ENCODE peak calls at places on chromosomes 12 and 14, in six cellular contexts. M is body of pancreas; C is Peyer's patch; G is small intestine; Y is CD8-positive, alpha-beta T cell; J is cardiac muscle cell. L is an unnamed sample.

GRCh38 chr14:82067221-82067620 is 533.6 kb upstream of the SEL1L start:
- DNase-seq in M (no peak), C (no peak), G (no peak), Y (no peak), J (peak; percentile 22), L (no peak)

GRCh38 chr12:124916370-124917134 is 2.1 kb upstream of the UBC start:
- DNase-seq in M (peak; percentile 87), C (no peak), G (peak; percentile 96), Y (no peak), J (no peak), L (peak; percentile 72)

GRCh38 chr12:132847363-132848356 is 19.0 kb upstream of the GOLGA3 start:
- DNase-seq in M (no peak), C (no peak), G (no peak), Y (peak; percentile 13), J (no peak), L (no peak)

GRCh38 chr12:27164330-27165045 is 79.6 kb upstream of the STK38L start:
- DNase-seq in M (no peak), C (no peak), G (no peak), Y (no peak), J (no peak), L (no peak)

GRCh38 chr14:65772901-65773574 is 360.5 kb downstream of the FUT8 start:
- DNase-seq in M (no peak), C (no peak), G (peak; percentile 91), Y (no peak), J (no peak), L (no peak)

GRCh38 chr12:76586764-76587395 is 27.3 kb upstream of the OSBPL8 start:
- DNase-seq in M (no peak), C (peak; percentile 24), G (peak; percentile 25), Y (no peak), J (peak; percentile 38), L (peak; percentile 41)

GRCh38 chr12:33223956-33224355 is 215.7 kb downstream of the SYT10 start:
- DNase-seq in M (no peak), C (no peak), G (no peak), Y (no peak), J (no peak), L (no peak)

GRCh38 chr12:69932154-69932553 is 107.1 kb downstream of the MYRFL start:
- DNase-seq in M (no peak), C (no peak), G (no peak), Y (no peak), J (no peak), L (no peak)

GRCh38 chr12:115227137-115227615 is 543.2 kb upstream of the TBX3 start:
- DNase-seq in M (no peak), C (no peak), G (peak; percentile 43), Y (no peak), J (peak; percentile 36), L (no peak)

GRCh38 chr14:53711205-53711604 is 245.4 kb downstream of the BMP4 start:
- DNase-seq in M (no peak), C (no peak), G (no peak), Y (no peak), J (no peak), L (no peak)

GRCh38 chr12:108039794-108040193 is 89.3 kb upstream of the WSCD2 start:
- DNase-seq in M (no peak), C (no peak), G (no peak), Y (no peak), J (no peak), L (no peak)

GRCh38 chr12:66279127-66279712 is 23.1 kb upstream of the HELB start:
- DNase-seq in M (no peak), C (no peak), G (peak; percentile 18), Y (peak; percentile 18), J (peak; percentile 49), L (no peak)

GRCh38 chr14:91364524-91365270 is 52.9 kb downstream of the CCDC88C start:
- DNase-seq in M (no peak), C (no peak), G (no peak), Y (no peak), J (no peak), L (no peak)
- H3K4me1 ChIP-seq in M (peaks cover 18% of the 10 kb centered on the region), C (peaks cover 29% of the 10 kb centered on the region), G (no peaks in the 10 kb centered on the region), Y (peaks cover 91% of the 10 kb centered on the region), J (no peaks in the 10 kb centered on the region), L (no peaks in the 10 kb centered on the region)

DNA sequence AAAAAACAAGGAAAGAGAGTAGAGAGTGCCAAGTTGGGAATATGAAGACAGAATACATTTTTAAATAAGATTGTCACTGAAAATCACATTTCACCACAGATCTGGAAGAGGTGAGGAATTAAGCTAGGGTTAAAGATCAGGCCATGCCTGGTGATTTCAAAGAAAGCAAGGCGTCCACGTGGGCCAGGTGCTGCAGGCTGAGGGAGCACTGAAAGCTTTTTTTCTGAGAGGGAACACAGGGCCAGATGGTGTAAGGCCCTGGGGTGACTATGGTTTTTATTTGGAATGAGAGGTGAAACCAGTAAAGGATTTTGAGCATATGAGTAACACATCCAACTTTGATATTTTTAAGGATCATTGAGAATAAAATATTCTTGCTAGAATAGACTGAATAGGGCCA is 20.9 kb downstream of the SYT1 start:
- DNase-seq in M (no peak), C (no peak), G (no peak), Y (no peak), J (no peak), L (no peak)
- H3K4me3 ChIP-seq in M (no peak overlapping the region), C (no peak overlapping the region), G (no peak overlapping the region), Y (no peak overlapping the region), J (no peak overlapping the region), L (no peak overlapping the region)

DNA sequence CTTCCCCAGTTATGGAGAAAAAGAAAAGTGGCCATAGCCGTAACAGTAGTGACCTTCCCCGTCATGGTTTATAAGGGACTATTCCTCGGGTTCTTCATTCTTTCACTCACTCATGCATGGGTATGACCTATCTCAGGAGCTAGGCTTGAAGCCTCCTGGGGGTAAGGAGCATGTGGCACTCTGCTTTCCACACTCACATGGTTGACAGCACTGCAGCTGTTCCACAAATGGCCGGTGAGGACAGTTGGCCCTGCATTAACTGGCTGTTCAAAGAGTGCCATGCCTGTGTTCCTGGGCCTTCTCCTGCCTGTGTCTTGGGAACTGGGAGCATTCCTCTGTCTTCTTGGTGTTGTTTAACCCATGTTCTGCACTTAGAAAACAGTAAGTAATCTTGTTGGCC is 66.2 kb upstream of the PNMA1 start:
- DNase-seq in M (no peak), C (no peak), G (no peak), Y (no peak), J (no peak), L (no peak)
- H3K4me1 ChIP-seq in M (peaks cover 44% of the 10 kb centered on the region), C (peaks cover 22% of the 10 kb centered on the region), G (peaks cover 23% of the 10 kb centered on the region), Y (peaks cover 61% of the 10 kb centered on the region), J (peaks cover 33% of the 10 kb centered on the region), L (peaks cover 22% of the 10 kb centered on the region)

DNA sequence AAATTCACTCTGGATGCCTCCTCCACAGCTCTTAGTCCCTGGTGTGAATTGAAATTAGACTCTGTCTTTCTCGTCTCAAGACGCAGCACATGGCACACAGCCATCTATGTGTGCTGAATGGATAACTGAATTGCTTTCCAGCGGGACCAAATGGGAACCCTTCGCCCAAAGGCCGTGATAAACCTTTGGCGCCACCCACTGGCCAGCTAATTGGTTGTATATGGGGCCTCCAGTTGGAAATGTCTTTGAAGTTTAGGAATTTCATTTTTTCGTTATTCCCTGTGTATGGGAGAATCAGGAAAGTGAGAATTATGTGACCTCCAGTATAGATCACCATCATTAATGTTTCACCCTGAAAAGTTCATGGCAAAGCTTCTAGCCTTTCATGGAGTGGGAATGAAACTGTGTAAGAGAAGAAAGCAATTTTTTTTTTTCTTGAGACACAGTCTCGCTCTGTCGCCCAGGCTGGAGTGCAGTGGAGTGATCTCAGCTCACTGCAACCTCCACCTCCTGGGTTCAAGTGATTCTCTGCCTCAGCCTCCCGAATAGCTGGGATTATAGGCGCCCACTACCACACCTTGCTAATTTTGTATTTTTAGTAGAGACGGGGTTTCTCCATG is 9.8 kb upstream of the HSP90AA1 start:
- DNase-seq in M (peak; percentile 86), C (peak; percentile 80), G (peak; percentile 82), Y (peak; percentile 40), J (peak; percentile 89), L (peak; percentile 77)
- H3K4me3 ChIP-seq in M (no peak overlapping the region), C (no peak overlapping the region), G (no peak overlapping the region), Y (no peak overlapping the region), J (no peak overlapping the region), L (no peak overlapping the region)

DNA sequence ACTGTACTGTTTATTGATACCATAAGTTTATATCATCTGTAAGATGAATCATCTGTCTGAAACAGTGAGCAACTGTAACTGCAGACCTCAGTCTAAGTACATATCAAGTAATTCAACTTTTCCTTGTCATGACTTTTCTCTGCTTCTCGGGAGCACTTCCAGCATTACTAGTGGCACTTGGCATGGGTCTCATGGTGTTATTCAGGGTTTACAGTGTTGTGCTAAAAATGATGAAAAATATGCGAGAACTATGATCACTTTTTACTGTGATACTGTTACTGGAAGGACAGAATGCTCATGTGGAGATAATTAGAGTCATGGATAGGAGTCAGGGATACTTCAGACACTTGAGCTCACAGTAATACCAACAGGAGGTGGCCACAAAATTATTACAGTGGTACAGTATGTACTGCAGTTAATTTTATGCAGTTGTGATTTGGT is 8.3 kb downstream of the KTN1 start:
- DNase-seq in M (no peak), C (no peak), G (no peak), Y (no peak), J (no peak), L (no peak)
- H3K4me1 ChIP-seq in M (peaks cover 57% of the 10 kb centered on the region), C (no peaks in the 10 kb centered on the region), G (peaks cover 10% of the 10 kb centered on the region), Y (peaks cover 35% of the 10 kb centered on the region), J (peaks cover 51% of the 10 kb centered on the region), L (peaks cover 71% of the 10 kb centered on the region)

GRCh38 chr14:104821971-104822608 is 21.2 kb downstream of the ZBTB42 start:
- DNase-seq in M (no peak), C (no peak), G (no peak), Y (no peak), J (no peak), L (no peak)

GRCh38 chr14:104824353-104824997 is 23.6 kb downstream of the ZBTB42 start:
- DNase-seq in M (no peak), C (no peak), G (no peak), Y (no peak), J (no peak), L (no peak)

GRCh38 chr14:104820669-104821228 is 19.8 kb downstream of the ZBTB42 start:
- DNase-seq in M (peak; percentile 74), C (no peak), G (peak; percentile 63), Y (no peak), J (peak; percentile 80), L (no peak)

GRCh38 chr14:104821229-104821945 is 20.5 kb downstream of the ZBTB42 start:
- DNase-seq in M (no peak), C (no peak), G (no peak), Y (no peak), J (no peak), L (no peak)

DNA sequence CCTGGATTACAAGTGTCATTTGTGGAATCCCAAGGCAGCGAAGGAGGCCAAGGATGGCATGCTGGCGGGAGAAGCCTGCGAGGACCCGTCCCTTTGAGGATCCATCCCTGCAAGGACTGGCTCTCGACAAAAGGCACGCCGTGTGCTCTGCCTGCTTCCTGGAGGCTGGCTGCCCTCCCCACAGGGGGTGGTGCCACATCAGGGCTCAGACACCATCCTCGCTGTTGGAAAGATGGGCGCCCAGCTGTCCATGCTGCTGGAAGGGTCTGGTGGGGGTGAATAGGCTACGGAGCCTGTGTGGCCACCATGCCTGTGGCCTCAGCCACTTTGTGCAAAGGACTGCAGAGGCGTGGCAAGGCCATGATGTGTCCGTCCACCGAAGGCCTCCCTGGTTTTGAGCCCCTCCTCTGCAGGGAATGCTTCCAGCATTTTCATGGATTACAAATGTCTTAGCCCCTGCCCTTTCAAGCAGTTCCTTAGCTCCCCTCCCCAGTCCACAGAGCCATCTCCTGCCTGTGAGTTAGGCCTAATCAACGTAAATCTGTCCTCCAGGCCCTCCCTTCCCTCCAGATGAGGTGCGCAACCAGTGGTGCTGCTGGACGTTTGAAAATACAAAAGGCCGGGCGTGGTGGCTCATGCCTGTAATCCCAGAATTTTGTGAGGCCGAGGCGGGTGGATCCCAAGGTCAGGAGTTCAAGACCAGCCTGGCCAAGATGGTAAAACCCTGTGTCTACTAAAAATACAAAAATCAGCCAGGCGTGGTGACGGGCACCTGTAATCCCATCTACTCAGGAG is 22.1 kb downstream of the ZBTB42 start:
- DNase-seq in M (no peak), C (no peak), G (no peak), Y (no peak), J (no peak), L (no peak)
- H3K4me3 ChIP-seq in M (no peak overlapping the region), C (no peak overlapping the region), G (no peak overlapping the region), Y (no peak overlapping the region), J (no peak overlapping the region), L (no peak overlapping the region)

L was measured in HAP-1.